ENCODE peak calls at places on chromosomes 16 and 17, in ten cellular contexts. Q is body of pancreas, U is stomach, W is uterus, J is Peyer's patch, M is GM12878, R is mesendoderm, L is adrenal gland, Y is fibroblast of lung, G is tibial artery. E is an unnamed sample. For H3K27me3, the result is how much of the 10 kb centered on the place peaks cover.

GRCh38 chr16:1021553-1022160 is 40.1 kb downstream of the SOX8 start:
- DNase-seq in Q (no peak), R (no peak), U (no peak), L (no peak), W (no peak), M (no peak), Y (no peak), G (no peak), J (no peak), E (no peak)

GRCh38 chr16:48384982-48385271 is 286 bp downstream of the SIAH1 start:
- DNase-seq in L (no peak), G (no peak), R (no peak), W (no peak), Y (no peak), U (no peak), M (no peak), Q (no peak), J (no peak), E (peak)

GRCh38 chr16:3099732-3100499 is 822 bp upstream of the ZSCAN10 start:
- DNase-seq in G (peak), J (peak), W (peak), Y (peak), U (peak), M (no peak), Q (peak), L (peak), R (peak), E (no peak)

GRCh38 chr16:66520406-66521194 is 29.3 kb downstream of the TK2 start:
- DNase-seq in Q (no peak), J (peak), R (no peak), U (no peak), M (no peak), Y (no peak), W (no peak), L (no peak), G (no peak), E (no peak)

GRCh38 chr16:57606847-57607501 is 21.5 kb upstream of the ADGRG1 start:
- DNase-seq in J (no peak), Y (no peak), R (no peak), U (peak), Q (peak), G (peak), M (no peak), L (no peak), W (no peak), E (peak)

GRCh38 chr17:67365762-67366192 is 600 bp downstream of the PSMD12 start:
- DNase-seq in R (peak), L (peak), Q (no peak), W (no peak), G (no peak), U (no peak), M (no peak), Y (peak), J (no peak), E (no peak)

GRCh38 chr17:31579265-31579664 is 187.8 kb downstream of the RAB11FIP4 start:
- DNase-seq in W (no peak), R (no peak), Y (peak), M (no peak), U (peak), J (no peak), Q (no peak), G (no peak), L (no peak), E (peak)

GRCh38 chr17:81189670-81190530 is 23.9 kb upstream of the AATK start:
- DNase-seq in R (peak), W (no peak), U (no peak), Y (no peak), J (no peak), L (no peak), M (no peak), Q (no peak), G (no peak), E (peak)

GRCh38 chr17:2961446-2961845 is 102.0 kb downstream of the OR1D5 start:
- DNase-seq in M (no peak), W (no peak), J (no peak), G (no peak), Y (no peak), U (no peak), Q (no peak), R (no peak), L (no peak), E (no peak)

GRCh38 chr17:41602524-41602923 is 10.0 kb downstream of the KRT16 start:
- DNase-seq in W (no peak), R (no peak), J (no peak), G (no peak), Q (no peak), U (no peak), Y (no peak), M (no peak), L (no peak), E (no peak)

GRCh38 chr17:73936908-73937627 is 266.4 kb upstream of the RPL38 start:
- DNase-seq in Y (no peak), U (no peak), L (no peak), Q (no peak), J (no peak), R (no peak), M (no peak), G (no peak), W (no peak), E (no peak)

GRCh38 chr17:80990921-80991644 is 558 bp upstream of the CHMP6 start:
- DNase-seq in J (peak), R (no peak), Q (peak), W (no peak), L (no peak), U (no peak), M (no peak), G (no peak), Y (no peak), E (no peak)

GRCh38 chr17:79508291-79508716 is 102.5 kb downstream of the RBFOX3 start:
- DNase-seq in Q (no peak), R (no peak), Y (no peak), J (no peak), L (no peak), U (no peak), M (no peak), G (no peak), W (no peak), E (no peak)

GRCh38 chr17:10768766-10769383 is 35.0 kb downstream of the TMEM238L start:
- DNase-seq in J (no peak), M (no peak), U (no peak), W (no peak), R (no peak), L (no peak), Y (no peak), Q (no peak), G (peak), E (no peak)

GRCh38 chr17:39677581-39678339 is 9.5 kb downstream of the PNMT start:
- DNase-seq in W (no peak), L (no peak), Y (no peak), G (peak), U (no peak), R (no peak), M (no peak), J (peak), Q (no peak), E (peak)

GRCh38 chr17:46818319-46818928 is at the start of gene WNT3:
- DNase-seq in M (no peak), Q (no peak), G (no peak), J (no peak), R (peak), W (no peak), U (no peak), L (no peak), Y (no peak), E (no peak)

GRCh38 chr16:4613636-4614570 is 785 bp downstream of the UBALD1 start:
- DNase-seq in Y (peak), G (peak), M (no peak), U (no peak), J (no peak), Q (peak), L (peak), R (peak), W (peak), E (peak)

GRCh38 chr17:58335061-58335731 is 6.6 kb upstream of the TSPOAP1 start:
- DNase-seq in M (no peak), U (no peak), W (no peak), J (peak), Y (no peak), L (peak), G (no peak), Q (no peak), R (no peak), E (no peak)

GRCh38 chr16:72860726-72861562 is 187.0 kb downstream of the ZFHX3 start:
- DNase-seq in G (peak), L (peak), U (no peak), J (no peak), R (no peak), Y (no peak), M (no peak), Q (no peak), W (no peak), E (no peak)

GRCh38 chr16:65672960-65673359 is 551.1 kb upstream of the CDH11 start:
- DNase-seq in Q (no peak), R (peak), G (no peak), Y (peak), J (no peak), W (no peak), L (peak), M (no peak), U (no peak), E (no peak)

GRCh38 chr17:36679815-36680467 is 78.6 kb downstream of the MRM1 start:
- DNase-seq in M (no peak), G (no peak), Q (no peak), L (no peak), U (no peak), W (no peak), Y (no peak), R (no peak), J (no peak), E (no peak)

GRCh38 chr17:64150237-64151015 is 20.5 kb upstream of the ERN1 start:
- DNase-seq in G (peak), Q (peak), W (no peak), M (no peak), L (peak), R (no peak), U (peak), J (peak), Y (peak), E (no peak)

GRCh38 chr17:4950075-4950756 is 703 bp upstream of the ENO3 start:
- DNase-seq in W (peak), G (no peak), R (peak), M (no peak), U (peak), L (peak), J (peak), Q (peak), Y (no peak), E (peak)

GRCh38 chr16:70018254-70018653 is 67.1 kb downstream of the CLEC18A start:
- DNase-seq in J (no peak), G (no peak), U (no peak), W (no peak), M (peak), R (peak), L (no peak), Q (no peak), Y (no peak), E (peak)

GRCh38 chr17:51805765-51806164 is 352.7 kb downstream of the CA10 start:
- DNase-seq in Y (no peak), R (no peak), W (no peak), L (no peak), J (no peak), U (no peak), M (no peak), G (no peak), Q (no peak), E (no peak)

GRCh38 chr17:41907633-41908539 is 10.9 kb downstream of the ACLY start:
- DNase-seq in G (no peak), J (peak), Q (peak), M (no peak), R (no peak), Y (peak), U (no peak), W (no peak), L (no peak), E (no peak)

GRCh38 chr17:55768946-55769624 is 18.2 kb downstream of the PCTP start:
- DNase-seq in R (no peak), M (no peak), W (no peak), J (no peak), L (no peak), U (no peak), Y (peak), Q (no peak), G (no peak), E (no peak)

DNA sequence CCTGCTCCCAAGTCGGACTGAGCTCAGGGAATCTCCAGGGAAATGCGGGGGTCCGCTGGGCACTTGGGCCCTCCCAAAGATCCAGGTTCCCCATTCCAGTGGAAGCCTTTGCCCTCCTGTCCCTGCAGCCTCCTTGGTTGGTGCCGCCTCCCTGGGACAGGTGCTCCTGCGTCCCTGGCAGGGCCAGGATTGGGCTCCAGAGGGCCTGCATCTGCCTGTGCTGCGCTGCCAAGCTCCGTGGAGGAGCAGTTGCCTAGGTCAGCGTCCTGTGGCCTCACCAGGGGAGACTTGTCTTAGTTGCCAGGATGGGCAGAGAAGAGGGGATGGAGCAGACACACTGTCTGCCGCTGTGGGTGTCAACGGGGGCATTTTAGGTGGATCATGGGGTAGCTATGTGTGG is 67.1 kb downstream of the MSI2 start:
- DNase-seq in U (no peak), Y (no peak), L (no peak), M (no peak), J (no peak), Q (no peak), W (no peak), G (no peak), R (no peak), E (no peak)
- H3K27ac ChIP-seq in U (no peak), Y (no peak), L (no peak), M (no peak), J (no peak), Q (no peak), W (no peak), G (no peak), R (no peak), E (no peak)

GRCh38 chr17:33291248-33292183 is 1.6 kb downstream of the ASIC2 start:
- DNase-seq in Q (no peak), M (no peak), W (no peak), Y (peak), G (no peak), R (peak), U (no peak), L (peak), J (peak), E (no peak)
- H3K4me3 ChIP-seq in Q (no peak), M (no peak), W (peak), Y (peak), G (peak), R (peak), U (peak), L (no peak), J (peak), E (no peak)

DNA sequence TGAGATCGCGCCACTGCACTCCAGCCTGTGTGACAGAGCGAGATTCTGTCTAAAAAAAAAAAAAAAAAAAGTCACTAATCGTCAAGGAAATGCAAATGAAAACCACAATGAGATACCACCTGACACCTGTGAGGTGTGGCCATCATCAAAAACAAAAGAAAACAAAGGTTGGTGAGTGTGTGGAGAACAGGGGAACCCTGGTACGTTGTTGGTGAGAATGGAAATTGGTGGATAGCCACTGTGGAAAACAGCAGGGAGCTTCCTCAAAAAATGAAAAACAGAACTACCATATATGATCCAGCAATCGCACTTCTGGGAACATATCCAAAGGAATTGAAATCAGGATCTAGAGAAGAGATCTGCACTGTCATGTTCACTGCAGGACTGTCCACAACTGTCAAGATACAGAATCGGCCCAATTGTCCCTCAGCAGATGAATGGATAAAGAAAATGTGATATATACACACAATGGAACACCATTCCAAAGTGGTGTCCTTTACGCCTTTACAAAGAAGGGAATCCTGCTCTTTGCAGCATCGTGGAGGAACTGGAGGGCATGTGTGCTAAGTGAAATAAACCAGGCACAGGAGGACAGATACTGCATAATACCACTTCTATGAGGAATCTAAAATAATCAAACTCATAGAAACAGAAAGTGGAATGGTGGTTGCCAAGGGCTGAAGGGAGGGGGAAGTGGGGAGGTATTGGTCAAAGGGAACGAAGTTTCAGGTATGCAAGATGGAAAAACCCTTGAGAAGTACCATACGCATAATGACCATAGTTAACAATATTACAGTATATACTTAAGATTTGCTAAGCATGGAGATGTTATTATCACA is 63.5 kb upstream of the PLCG2 start:
- DNase-seq in Q (no peak), Y (no peak), U (no peak), G (no peak), W (no peak), R (no peak), J (no peak), L (no peak), M (peak), E (no peak)
- H3K27me3 ChIP-seq in Q (under half), Y (under half), U (under half), G (under half), W (under half), R (under half), J (under half), L (under half), M (under half), E (under half)

GRCh38 chr17:65496801-65497200 is 64.6 kb downstream of the AXIN2 start:
- DNase-seq in R (no peak), U (no peak), W (no peak), Q (no peak), J (no peak), Y (no peak), M (no peak), L (no peak), G (peak), E (no peak)

GRCh38 chr17:65489413-65490170 is 71.9 kb downstream of the AXIN2 start:
- DNase-seq in R (no peak), Y (peak), W (no peak), Q (no peak), G (no peak), U (no peak), J (no peak), L (no peak), M (no peak), E (peak)

GRCh38 chr17:65498831-65499230 is 62.6 kb downstream of the AXIN2 start:
- DNase-seq in W (no peak), Y (no peak), R (no peak), G (peak), M (no peak), U (no peak), Q (no peak), L (no peak), J (no peak), E (no peak)

GRCh38 chr17:65495255-65496060 is 66.0 kb downstream of the AXIN2 start:
- DNase-seq in M (no peak), G (peak), Y (no peak), J (peak), U (no peak), W (no peak), L (no peak), R (peak), Q (no peak), E (no peak)
- H3K27ac ChIP-seq in M (no peak), G (no peak), Y (no peak), J (no peak), U (no peak), W (no peak), L (no peak), R (no peak), Q (no peak), E (no peak)

GRCh38 chr17:33967608-33968349 is 287.3 kb upstream of the CCL2 start:
- DNase-seq in L (no peak), G (no peak), J (no peak), Y (no peak), R (no peak), M (no peak), U (no peak), Q (no peak), W (no peak), E (no peak)
- H3K4me3 ChIP-seq in L (no peak), G (no peak), J (no peak), Y (no peak), R (no peak), M (no peak), U (no peak), Q (no peak), W (no peak), E (no peak)

GRCh38 chr16:49875812-49876715 is 20.2 kb upstream of the ZNF423 start:
- DNase-seq in W (no peak), M (no peak), J (no peak), G (no peak), L (no peak), R (peak), Y (no peak), Q (no peak), U (no peak), E (peak)

GRCh38 chr16:49876716-49877129 is 20.8 kb upstream of the ZNF423 start:
- DNase-seq in L (peak), U (peak), G (peak), W (peak), R (peak), Q (peak), M (no peak), J (peak), Y (no peak), E (peak)

GRCh38 chr16:49869731-49870130 is 13.8 kb upstream of the ZNF423 start:
- DNase-seq in U (no peak), J (no peak), L (no peak), G (no peak), Q (no peak), R (no peak), W (no peak), Y (no peak), M (no peak), E (no peak)

DNA sequence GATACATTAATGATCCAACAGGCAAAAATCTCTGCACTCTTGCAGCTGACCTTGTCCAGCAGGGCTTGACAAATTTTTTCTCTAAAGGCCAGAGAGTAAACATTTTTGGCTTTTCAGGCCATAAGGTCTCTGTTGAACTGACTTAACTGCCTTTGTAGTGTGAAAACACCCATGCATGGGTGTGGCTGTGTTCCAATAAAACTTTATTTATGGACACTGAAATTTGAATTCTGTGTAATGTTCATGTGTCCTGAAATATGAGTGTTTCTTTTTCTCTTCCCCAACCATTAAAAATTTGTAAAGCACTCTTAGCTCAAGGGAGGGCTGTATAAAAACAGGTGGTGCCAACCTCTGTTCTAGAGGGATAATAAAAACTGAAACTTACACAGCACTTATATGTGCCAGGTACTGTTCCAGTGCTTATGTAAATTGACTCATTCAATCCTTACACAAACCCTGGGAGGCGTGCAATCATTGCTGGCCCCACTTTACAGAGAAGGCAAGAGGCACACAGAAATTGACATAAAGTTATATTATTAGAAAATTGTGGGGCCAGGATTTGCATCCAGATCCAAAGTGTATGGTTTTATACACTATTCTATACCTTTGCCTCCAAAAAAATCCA is 18.8 kb upstream of the ZNF423 start:
- DNase-seq in R (no peak), W (no peak), G (no peak), Y (no peak), Q (no peak), J (no peak), U (no peak), L (no peak), M (no peak), E (no peak)
- H3K27me3 ChIP-seq in R (under half), W (under half), G (under half), Y (under half), Q (under half), J (under half), U (under half), L (under half), M (under half), E (under half)

GRCh38 chr16:25065899-25066298 is 45.6 kb upstream of the LCMT1 start:
- DNase-seq in L (no peak), M (no peak), Y (no peak), R (peak), J (no peak), Q (no peak), W (no peak), U (no peak), G (no peak), E (no peak)

GRCh38 chr16:25063865-25064264 is 47.7 kb upstream of the LCMT1 start:
- DNase-seq in Y (no peak), W (no peak), R (no peak), G (no peak), Q (no peak), J (no peak), L (peak), M (no peak), U (no peak), E (peak)

GRCh38 chr16:25063102-25063501 is 47.9 kb upstream of the ARHGAP17 start:
- DNase-seq in U (no peak), Q (no peak), M (no peak), Y (no peak), G (no peak), L (no peak), R (no peak), W (no peak), J (no peak), E (peak)

GRCh38 chr16:25066426-25066746 is 45.2 kb upstream of the LCMT1 start:
- DNase-seq in L (no peak), Q (no peak), J (no peak), U (no peak), Y (no peak), M (no peak), G (no peak), W (no peak), R (no peak), E (no peak)

GRCh38 chr16:25064967-25065366 is 46.6 kb upstream of the LCMT1 start:
- DNase-seq in U (no peak), Q (no peak), M (no peak), W (no peak), L (peak), G (no peak), J (no peak), Y (peak), R (no peak), E (peak)
- H3K27ac ChIP-seq in U (no peak), Q (no peak), M (no peak), W (no peak), L (peak), G (no peak), J (no peak), Y (no peak), R (no peak), E (no peak)